ENCODE peak calls at places on chromosomes 11 and 22, in six cellular contexts. B is dorsolateral prefrontal cortex, Q is HEK293T, T is left lung, H is NCI-H524 treated with DMSO at 0.1 percent for 48 hours, R is breast epithelium. N is an unnamed sample.

GRCh38 chr11:30406978-30407762 is 84.3 kb downstream of the ARL14EP start:
- DNase-seq in B (no peak), Q (no peak), T (no peak), H (no peak), R (no peak), N (no peak)

GRCh38 chr22:48299124-48299523 is 1528.5 kb downstream of the BRD1 start:
- DNase-seq in B (no peak), Q (no peak), T (no peak), H (no peak), R (no peak), N (no peak)

GRCh38 chr11:73969991-73970800 is 12.4 kb downstream of the UCP2 start:
- DNase-seq in B (no peak), Q (no peak), T (no peak), H (no peak), R (peak; percentile 34), N (no peak)

GRCh38 chr22:46122980-46123693 is 27.2 kb upstream of the PPARA start:
- DNase-seq in B (no peak), Q (no peak), T (no peak), H (no peak), R (no peak), N (no peak)

GRCh38 chr11:40129276-40129675 is 1330.2 kb downstream of the LRRC4C start:
- DNase-seq in B (no peak), Q (no peak), T (no peak), H (no peak), R (no peak), N (no peak)

GRCh38 chr11:70928854-70929598 is 323.4 kb downstream of the SHANK2 start:
- DNase-seq in B (no peak), Q (no peak), T (no peak), H (no peak), R (no peak), N (no peak)

GRCh38 chr11:37988031-37988430 is 1390.0 kb upstream of the RAG2 start:
- DNase-seq in B (no peak), Q (no peak), T (no peak), H (no peak), R (no peak), N (no peak)

GRCh38 chr11:102518296-102519094 is 12.1 kb downstream of the MMP7 start:
- DNase-seq in B (no peak), Q (no peak), T (no peak), H (no peak), R (no peak), N (no peak)

GRCh38 chr22:22687638-22688500 is 43.5 kb downstream of the GGTLC2 start:
- DNase-seq in B (peak; percentile 65), Q (peak; percentile 57), T (no peak), H (no peak), R (no peak), N (no peak)

GRCh38 chr11:46361283-46362145 is 14.3 kb downstream of the DGKZ start:
- DNase-seq in B (peak; percentile 82), Q (peak; percentile 58), T (peak; percentile 89), H (no peak), R (no peak), N (peak; percentile 97)

GRCh38 chr11:99370557-99371200 is 349.9 kb downstream of the CNTN5 start:
- DNase-seq in B (peak; percentile 48), Q (peak; percentile 8), T (no peak), H (peak; percentile 7), R (no peak), N (no peak)

GRCh38 chr11:30351061-30351460 is 28.2 kb downstream of the ARL14EP start:
- DNase-seq in B (no peak), Q (no peak), T (no peak), H (no peak), R (no peak), N (no peak)

GRCh38 chr11:74019860-74020259 is 11.0 kb upstream of the UCP3 start:
- DNase-seq in B (peak; percentile 27), Q (no peak), T (no peak), H (no peak), R (no peak), N (no peak)

GRCh38 chr22:37906364-37907008 is 389 bp downstream of the MICALL1 start:
- DNase-seq in B (no peak), Q (peak; percentile 45), T (no peak), H (no peak), R (no peak), N (peak; percentile 69)

GRCh38 chr11:58934945-58935513 is 4.3 kb upstream of the GLYATL1 start:
- DNase-seq in B (no peak), Q (no peak), T (no peak), H (no peak), R (no peak), N (no peak)

GRCh38 chr11:10856689-10857603 is 907 bp downstream of the ZBED5 start:
- DNase-seq in B (no peak), Q (peak; percentile 28), T (no peak), H (no peak), R (no peak), N (no peak)

GRCh38 chr11:70153133-70153727 is 49.9 kb upstream of the FADD start:
- DNase-seq in B (no peak), Q (no peak), T (no peak), H (no peak), R (no peak), N (no peak)

GRCh38 chr11:36249271-36249670 is 40.0 kb downstream of the COMMD9 start:
- DNase-seq in B (no peak), Q (no peak), T (no peak), H (no peak), R (no peak), N (no peak)

GRCh38 chr11:2670541-2671100 is 29.2 kb downstream of the KCNQ1OT1 start:
- DNase-seq in B (no peak), Q (no peak), T (no peak), H (no peak), R (peak; percentile 17), N (no peak)

GRCh38 chr11:10450451-10451398 is 4.3 kb upstream of the AMPD3 start:
- DNase-seq in B (peak; percentile 29), Q (no peak), T (peak; percentile 93), H (no peak), R (peak; percentile 68), N (peak; percentile 59)

GRCh38 chr11:94767701-94768601 is at the start of gene AMOTL1:
- DNase-seq in B (peak; percentile 87), Q (peak; percentile 87), T (peak; percentile 94), H (peak; percentile 93), R (peak; percentile 70), N (no peak)

GRCh38 chr11:24513837-24514594 is 17.2 kb downstream of the LUZP2 start:
- DNase-seq in B (no peak), Q (no peak), T (no peak), H (no peak), R (no peak), N (no peak)

GRCh38 chr11:17609536-17610401 is 62.7 kb downstream of the OTOG start:
- DNase-seq in B (no peak), Q (no peak), T (no peak), H (no peak), R (no peak), N (no peak)

GRCh38 chr11:93741882-93742226 is 382 bp downstream of the C11orf54 start:
- DNase-seq in B (no peak), Q (peak; percentile 28), T (no peak), H (no peak), R (peak; percentile 58), N (peak; percentile 29)

GRCh38 chr11:44315947-44316387 is 6.0 kb upstream of the ALX4 start:
- DNase-seq in B (no peak), Q (no peak), T (no peak), H (no peak), R (no peak), N (no peak)

GRCh38 chr11:1888811-1889526 is 2.7 kb downstream of the PRR33 start:
- DNase-seq in B (no peak), Q (no peak), T (peak; percentile 82), H (no peak), R (no peak), N (no peak)

GRCh38 chr22:26259510-26259909 is 90.2 kb downstream of the SEZ6L start:
- DNase-seq in B (no peak), Q (peak; percentile 57), T (no peak), H (no peak), R (no peak), N (no peak)

GRCh38 chr11:64648551-64648950 is 57.5 kb downstream of the SLC22A12 start:
- DNase-seq in B (no peak), Q (no peak), T (no peak), H (no peak), R (no peak), N (no peak)

GRCh38 chr11:112811781-112812180 is 149.4 kb upstream of the NCAM1 start:
- DNase-seq in B (no peak), Q (no peak), T (no peak), H (no peak), R (no peak), N (no peak)

GRCh38 chr11:62054484-62055121 is 69.2 kb upstream of the INCENP start:
- DNase-seq in B (no peak), Q (peak; percentile 17), T (no peak), H (peak; percentile 29), R (no peak), N (no peak)

GRCh38 chr11:74731301-74732094 is at the start of gene CHRDL2:
- DNase-seq in B (no peak), Q (no peak), T (peak; percentile 83), H (no peak), R (no peak), N (no peak)

GRCh38 chr11:71203681-71204080 is 48.7 kb downstream of the SHANK2 start:
- DNase-seq in B (no peak), Q (no peak), T (no peak), H (no peak), R (no peak), N (no peak)

GRCh38 chr22:41447435-41448188 is 1.0 kb upstream of the TOB2 start:
- DNase-seq in B (peak; percentile 64), Q (peak; percentile 57), T (peak; percentile 90), H (no peak), R (peak; percentile 57), N (no peak)

GRCh38 chr11:113664069-113664980 is 41.8 kb downstream of the TMPRSS5 start:
- DNase-seq in B (no peak), Q (no peak), T (no peak), H (peak; percentile 40), R (no peak), N (no peak)

GRCh38 chr11:69044111-69045013 is 4.4 kb upstream of the TPCN2 start:
- DNase-seq in B (peak; percentile 69), Q (peak; percentile 31), T (peak; percentile 84), H (peak; percentile 53), R (peak; percentile 81), N (no peak)